ENCODE peak calls at places on chromosomes 2 and 18, in four cellular contexts. N is left ventricle myocardium inferior, P is uterus, W is sigmoid colon. Y is an unnamed sample. For H3K4me1, the result is how much of the 10 kb centered on the place peaks cover.

GRCh38 chr18:50715919-50716318 is 103.9 kb downstream of the MRO start:
- DNase-seq in N (no peak), P (no peak), W (no peak), Y (no peak)

GRCh38 chr2:150767924-150768801 is 280.7 kb upstream of the RND3 start:
- DNase-seq in N (no peak), P (no peak), W (no peak), Y (no peak)

GRCh38 chr2:121128741-121129659 is 156.0 kb downstream of the TFCP2L1 start:
- DNase-seq in N (peak), P (no peak), W (no peak), Y (no peak)

GRCh38 chr2:1739322-1739957 is 4.9 kb downstream of the PXDN start:
- DNase-seq in N (no peak), P (no peak), W (no peak), Y (no peak)

GRCh38 chr2:198347936-198348335 is 543.5 kb downstream of the PLCL1 start:
- DNase-seq in N (no peak), P (no peak), W (no peak), Y (no peak)

GRCh38 chr2:40115894-40116293 is 336.0 kb downstream of the SLC8A1 start:
- DNase-seq in N (no peak), P (no peak), W (no peak), Y (no peak)

GRCh38 chr2:234945339-234945895 is 6.4 kb upstream of the SH3BP4 start:
- DNase-seq in N (no peak), P (no peak), W (no peak), Y (peak)

GRCh38 chr2:10570076-10570475 is 119.7 kb downstream of the NOL10 start:
- DNase-seq in N (no peak), P (no peak), W (no peak), Y (no peak)

GRCh38 chr2:223618172-223619035 is 16.2 kb upstream of the SCG2 start:
- DNase-seq in N (no peak), P (no peak), W (no peak), Y (no peak)

GRCh38 chr2:159904127-159904564 is 106.1 kb upstream of the CD302 start:
- DNase-seq in N (no peak), P (no peak), W (no peak), Y (no peak)

GRCh38 chr2:144630459-144631215 is 110.7 kb upstream of the ZEB2 start:
- DNase-seq in N (no peak), P (no peak), W (no peak), Y (no peak)

GRCh38 chr2:129492528-129492927 is 486.9 kb upstream of the RAB6C start:
- DNase-seq in N (no peak), P (no peak), W (no peak), Y (no peak)

GRCh38 chr2:234691226-234691600 is 194.3 kb upstream of the ARL4C start:
- DNase-seq in N (no peak), P (no peak), W (no peak), Y (no peak)

GRCh38 chr2:148545387-148546256 is 98.9 kb upstream of the EPC2 start:
- DNase-seq in N (no peak), P (no peak), W (no peak), Y (no peak)

GRCh38 chr2:110691612-110692258 is 13.9 kb upstream of the BUB1 start:
- DNase-seq in N (no peak), P (no peak), W (no peak), Y (no peak)

GRCh38 chr2:221095381-221095780 is 476.7 kb downstream of the EPHA4 start:
- DNase-seq in N (no peak), P (no peak), W (no peak), Y (no peak)

GRCh38 chr2:219563271-219563928 is 7.9 kb downstream of the OBSL1 start:
- DNase-seq in N (no peak), P (no peak), W (no peak), Y (no peak)
- H3K4me1 ChIP-seq in N (under half), P (under half), W (under half), Y (under half)

GRCh38 chr2:218471070-218471469 is 52.1 kb downstream of the VIL1 start:
- DNase-seq in N (no peak), P (no peak), W (no peak), Y (no peak)

GRCh38 chr2:218470454-218470853 is 51.5 kb downstream of the VIL1 start:
- DNase-seq in N (no peak), P (no peak), W (no peak), Y (no peak)

GRCh38 chr2:218471982-218472381 is 53.1 kb downstream of the VIL1 start:
- DNase-seq in N (no peak), P (no peak), W (no peak), Y (no peak)

DNA sequence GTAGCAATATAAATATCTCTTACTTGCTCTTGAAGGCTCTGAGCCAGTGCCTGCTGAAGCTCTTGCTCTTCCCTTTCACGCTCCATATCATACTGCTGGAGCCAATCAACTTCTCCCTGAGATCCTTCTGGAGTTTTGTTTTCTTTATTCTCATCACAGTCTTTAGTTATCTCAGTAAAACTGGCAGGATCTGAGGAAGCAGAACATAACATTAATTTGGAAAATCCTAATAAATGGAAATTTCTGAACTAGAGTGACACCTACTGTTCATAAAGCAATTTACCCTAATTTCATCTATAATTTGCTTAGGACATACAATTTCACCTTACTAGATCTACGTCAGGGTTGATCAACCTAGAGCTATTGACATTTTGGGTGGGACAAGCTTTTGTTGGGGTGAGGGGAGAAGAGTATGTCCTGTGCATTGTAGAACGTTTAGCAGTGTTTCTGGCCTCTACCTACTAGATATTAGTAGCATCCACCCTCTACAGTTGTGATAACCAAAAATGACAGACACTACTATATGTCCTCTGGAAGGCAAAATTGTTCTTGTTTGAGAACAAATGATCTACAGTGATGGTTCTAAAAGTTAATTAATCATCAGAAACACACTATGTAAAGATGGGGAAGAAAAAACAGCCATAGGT is 47.2 kb downstream of the VIL1 start:
- DNase-seq in N (no peak), P (no peak), W (no peak), Y (no peak)
- TF ChIP-seq CTCF in N (peak), P (peak), W (peak), Y (peak)

GRCh38 chr2:62743506-62743905 is 38.0 kb downstream of the EHBP1 start:
- DNase-seq in N (no peak), P (no peak), W (no peak), Y (no peak)
- H3K4me1 ChIP-seq in N (under half), P (under half), W (under half), Y (under half)

GRCh38 chr2:225761396-225761795 is 361.9 kb downstream of the NYAP2 start:
- DNase-seq in N (no peak), P (no peak), W (no peak), Y (no peak)
- TF ChIP-seq CTCF in N (no peak), P (no peak), W (no peak), Y (no peak)

GRCh38 chr2:108614043-108614435 is 79.8 kb downstream of the LIMS1 start:
- DNase-seq in N (no peak), P (no peak), W (no peak), Y (no peak)
- H3K4me1 ChIP-seq in N (half or more), P (under half), W (under half), Y (under half)

DNA sequence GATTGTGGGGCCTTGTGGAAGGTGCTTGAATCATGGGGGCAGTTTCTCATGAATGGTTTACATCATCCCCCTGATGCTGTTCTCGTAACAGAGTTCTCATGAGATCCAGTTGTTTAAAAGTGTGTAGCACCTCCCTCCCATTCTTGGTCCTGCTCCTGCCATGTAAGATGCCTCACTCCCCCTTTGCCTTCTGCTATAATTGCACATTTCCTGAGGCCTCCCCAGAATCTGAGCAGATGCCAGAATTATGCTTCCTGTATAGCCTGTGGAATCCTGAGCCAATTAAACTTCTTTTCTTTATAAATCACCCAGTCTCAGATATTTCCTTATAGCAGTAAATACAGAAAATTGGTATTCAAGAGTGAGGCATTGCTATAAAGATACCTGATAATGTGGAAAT is 15.6 kb upstream of the WDR75 start:
- DNase-seq in N (no peak), P (no peak), W (no peak), Y (no peak)
- TF ChIP-seq CTCF in N (no peak), P (no peak), W (no peak), Y (no peak)

DNA sequence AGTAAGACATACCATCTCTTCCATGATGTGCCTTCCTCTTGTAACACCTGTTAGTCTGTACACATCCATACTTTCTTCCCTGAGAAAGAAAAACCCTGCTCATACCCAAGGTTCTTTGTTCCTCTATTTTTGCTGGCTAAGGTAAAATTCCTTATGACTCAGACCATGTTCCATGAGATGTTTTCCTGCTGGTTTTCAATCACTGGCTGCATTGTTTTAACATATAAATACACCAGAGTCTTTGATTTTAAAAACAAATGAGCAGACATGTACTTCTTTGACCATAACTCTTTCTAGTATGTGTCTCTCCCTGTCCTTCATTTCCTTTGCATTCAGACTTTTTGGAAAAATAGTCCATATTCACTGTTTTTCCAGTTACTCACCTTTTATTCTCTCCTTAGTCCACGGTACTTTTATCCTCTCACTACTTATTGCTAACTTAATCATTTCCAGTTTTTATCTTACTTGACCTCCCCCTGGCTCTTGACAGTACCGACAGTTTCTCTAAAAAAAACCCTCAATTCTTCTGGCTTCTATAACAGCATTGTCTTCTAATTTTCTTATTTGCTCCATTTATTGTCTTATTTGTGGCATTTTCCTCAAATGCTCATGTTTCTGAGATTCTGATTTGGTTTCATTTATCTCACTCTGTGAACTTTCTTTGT is 4.3 kb downstream of the VAPA start:
- DNase-seq in N (no peak), P (no peak), W (no peak), Y (no peak)
- H3K4me1 ChIP-seq in N (half or more), P (under half), W (under half), Y (under half)

Y was measured in right atrium auricular region.